ENCODE peak calls at places on chromosome 13, in five cellular contexts. U is NB4, W is ovary, P is A549, I is K562. X is an unnamed sample.

GRCh38 chr13:80835902-80836301 is 495.0 kb upstream of the SPRY2 start:
- DNase-seq in U (no peak), W (no peak), P (no peak), I (no peak), X (no peak)

GRCh38 chr13:85441364-85441763 is 357.9 kb downstream of the SLITRK6 start:
- DNase-seq in U (no peak), W (no peak), P (no peak), I (no peak), X (no peak)

GRCh38 chr13:80336335-80336734 is 4.6 kb downstream of the SPRY2 start:
- DNase-seq in U (no peak), W (no peak), P (no peak), I (no peak), X (no peak)

GRCh38 chr13:33879044-33879596 is 61.2 kb downstream of the RFC3 start:
- DNase-seq in U (no peak), W (no peak), P (no peak), I (no peak), X (no peak)

GRCh38 chr13:51576754-51577153 is 7.5 kb upstream of the WDFY2 start:
- DNase-seq in U (no peak), W (no peak), P (no peak), I (no peak), X (no peak)

GRCh38 chr13:41456768-41457588 is at the start of gene RGCC:
- DNase-seq in U (peak), W (peak), P (peak), I (peak), X (peak)

GRCh38 chr13:107590556-107590955 is 624.8 kb downstream of the LIG4 start:
- DNase-seq in U (no peak), W (no peak), P (no peak), I (no peak), X (no peak)

GRCh38 chr13:102141625-102142472 is 260.0 kb downstream of the FGF14 start:
- DNase-seq in U (peak), W (no peak), P (peak), I (peak), X (peak)

GRCh38 chr13:40478775-40479174 is 187.7 kb downstream of the FOXO1 start:
- DNase-seq in U (no peak), W (no peak), P (no peak), I (no peak), X (no peak)

GRCh38 chr13:26585136-26585535 is 27.7 kb downstream of the WASF3 start:
- DNase-seq in U (no peak), W (no peak), P (no peak), I (no peak), X (no peak)

GRCh38 chr13:33509642-33510229 is 224.2 kb upstream of the STARD13 start:
- DNase-seq in U (no peak), W (peak), P (no peak), I (no peak), X (no peak)

GRCh38 chr13:38566526-38566925 is 120.4 kb upstream of the FREM2 start:
- DNase-seq in U (no peak), W (no peak), P (no peak), I (no peak), X (no peak)

GRCh38 chr13:40031031-40031430 is 375.6 kb downstream of the COG6 start:
- DNase-seq in U (no peak), W (no peak), P (no peak), I (no peak), X (no peak)

GRCh38 chr13:85266331-85266730 is 532.9 kb downstream of the SLITRK6 start:
- DNase-seq in U (no peak), W (no peak), P (no peak), I (no peak), X (no peak)

GRCh38 chr13:66074018-66074615 is 1156.0 kb downstream of the PCDH9 start:
- DNase-seq in U (no peak), W (no peak), P (no peak), I (no peak), X (peak)

GRCh38 chr13:36430247-36431203 is 1.8 kb upstream of the CCNA1 start:
- DNase-seq in U (no peak), W (no peak), P (no peak), I (no peak), X (no peak)

GRCh38 chr13:39876258-39876657 is 220.8 kb downstream of the COG6 start:
- DNase-seq in U (peak), W (no peak), P (peak), I (no peak), X (no peak)

GRCh38 chr13:19632915-19633339 is 532 bp upstream of the MPHOSPH8 start:
- DNase-seq in U (no peak), W (no peak), P (no peak), I (no peak), X (no peak)

GRCh38 chr13:71867101-71867814 is at the start of gene DACH1:
- DNase-seq in U (peak), W (no peak), P (no peak), I (no peak), X (peak)

GRCh38 chr13:72643339-72643989 is 84.0 kb downstream of the MZT1 start:
- DNase-seq in U (peak), W (no peak), P (peak), I (peak), X (peak)

GRCh38 chr13:53020764-53021332 is 7.8 kb upstream of the OLFM4 start:
- DNase-seq in U (no peak), W (no peak), P (no peak), I (no peak), X (no peak)

GRCh38 chr13:71237332-71237731 is 629.7 kb downstream of the DACH1 start:
- DNase-seq in U (no peak), W (no peak), P (no peak), I (no peak), X (no peak)

GRCh38 chr13:23348270-23349126 is 85.0 kb downstream of the SACS start:
- DNase-seq in U (no peak), W (no peak), P (no peak), I (no peak), X (no peak)

GRCh38 chr13:106477303-106477702 is 58.2 kb downstream of the EFNB2 start:
- DNase-seq in U (no peak), W (no peak), P (no peak), I (no peak), X (no peak)

GRCh38 chr13:91618315-91618714 is 219.9 kb downstream of the GPC5 start:
- DNase-seq in U (no peak), W (no peak), P (no peak), I (no peak), X (no peak)

GRCh38 chr13:99425485-99426341 is 75.6 kb upstream of the TM9SF2 start:
- DNase-seq in U (peak), W (no peak), P (no peak), I (no peak), X (no peak)
- TF ChIP-seq POLR2A in U (no peak), W (no peak), P (no peak), I (no peak), X (no peak)

DNA sequence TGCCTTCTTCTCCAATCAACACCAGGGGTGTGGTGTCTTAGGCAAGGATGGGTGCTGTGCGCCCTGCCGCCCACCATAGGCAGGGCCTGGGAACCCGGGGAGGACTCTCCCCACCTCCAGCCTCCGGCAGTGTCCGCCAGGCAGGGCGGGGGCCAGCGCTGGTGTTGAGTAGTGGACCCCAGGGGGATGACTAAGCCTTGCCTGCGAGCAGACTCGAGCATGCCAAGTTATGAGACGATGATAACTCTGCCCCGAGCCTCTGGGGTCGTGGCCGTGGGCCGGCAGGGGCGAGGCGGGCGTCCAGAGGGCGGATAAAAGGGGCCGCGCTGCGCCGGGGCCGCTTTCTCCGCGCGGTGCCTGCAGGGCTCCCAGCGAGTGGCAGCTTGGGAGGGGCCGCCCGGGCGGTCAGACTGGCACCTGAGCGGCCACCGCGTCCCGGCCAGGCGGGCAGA is at the start of gene MEDAG:
- DNase-seq in U (no peak), W (peak), P (no peak), I (no peak), X (no peak)
- TF ChIP-seq POLR2A in U (no peak), W (no peak), P (no peak), I (no peak), X (no peak)

DNA sequence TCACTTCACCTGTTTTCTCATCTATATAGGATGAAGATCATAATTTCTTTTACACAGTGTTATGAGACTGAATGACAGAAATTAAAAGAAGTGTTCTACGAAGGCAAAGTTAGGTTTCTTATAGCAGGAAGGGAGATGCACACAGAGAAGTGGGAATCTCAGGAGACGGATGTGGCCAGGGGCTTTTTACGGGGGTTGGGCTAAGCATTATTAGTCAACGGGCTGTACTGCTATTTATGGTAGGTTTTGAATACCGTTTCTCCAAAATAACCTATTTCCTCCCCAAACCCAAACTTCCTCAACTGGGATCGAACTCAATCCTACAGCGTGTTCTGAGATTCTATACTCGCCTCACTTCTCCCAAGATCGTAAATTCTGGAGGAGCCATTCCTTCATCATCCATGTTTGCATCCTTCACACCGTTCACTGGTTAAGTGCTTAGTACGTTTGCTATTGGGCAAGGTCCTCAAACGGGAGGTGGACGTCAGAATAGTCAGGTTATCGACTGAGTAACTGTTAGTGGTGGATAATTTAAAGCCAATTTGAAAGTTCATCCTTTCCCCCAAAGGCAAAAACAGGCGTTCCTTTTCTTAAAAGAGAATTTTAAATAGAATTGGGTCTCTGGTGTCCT is 1.2 kb upstream of the TRIM13 start:
- DNase-seq in U (peak), W (no peak), P (no peak), I (no peak), X (peak)
- TF ChIP-seq POLR2A in U (no peak), W (no peak), P (no peak), I (no peak), X (no peak)

DNA sequence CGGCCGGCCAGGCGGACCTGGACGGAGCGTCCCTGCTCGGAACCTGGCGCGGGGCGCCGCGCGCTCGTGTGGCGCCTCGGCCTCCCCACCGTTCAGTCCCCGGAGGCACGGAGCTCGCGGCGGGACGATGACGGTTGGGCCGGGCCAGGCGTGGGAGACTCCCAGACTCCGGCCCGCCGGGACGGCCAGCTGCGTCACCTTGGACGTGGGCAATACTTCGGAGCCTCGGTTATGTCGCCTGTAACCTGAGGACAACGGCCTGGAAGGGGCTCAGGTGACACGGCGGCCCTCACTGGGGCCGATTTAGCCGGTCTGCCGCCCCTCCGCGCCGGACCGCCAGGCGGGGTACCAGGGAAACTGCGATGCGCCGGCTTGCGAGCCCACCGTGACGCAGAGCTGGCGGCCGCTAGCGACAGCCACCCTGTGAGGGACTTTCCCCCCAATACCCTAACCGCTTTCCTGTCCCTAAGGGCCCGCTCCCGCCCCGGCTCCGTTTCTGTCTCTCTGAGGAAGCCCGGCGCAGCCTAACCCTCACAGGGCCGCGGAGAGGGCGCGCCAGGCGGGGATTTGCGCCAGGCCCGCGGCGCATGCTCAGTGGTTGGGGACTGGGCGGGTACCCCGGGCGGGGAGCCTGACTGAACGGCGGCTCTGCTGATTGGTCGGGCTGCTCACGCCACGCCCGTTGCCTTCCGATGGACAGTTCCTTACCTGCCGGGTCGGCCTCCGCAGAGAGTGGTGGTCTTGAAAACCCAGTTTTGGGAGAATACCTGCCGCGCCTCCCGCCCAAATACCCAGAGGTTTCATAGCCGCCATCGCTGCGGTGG is 109.5 kb upstream of the DOCK9 start:
- DNase-seq in U (no peak), W (peak), P (peak), I (peak), X (peak)
- TF ChIP-seq POLR2A in U (no peak), W (peak), P (peak), I (peak), X (peak)

GRCh38 chr13:113157929-113158747 is at the start of gene PROZ:
- DNase-seq in U (no peak), W (no peak), P (no peak), I (no peak), X (no peak)
- TF ChIP-seq POLR2A in U (no peak), W (no peak), P (no peak), I (no peak), X (no peak)

GRCh38 chr13:20776751-20777150 is 3.0 kb upstream of the EEF1AKMT1 start:
- DNase-seq in U (peak), W (no peak), P (no peak), I (no peak), X (no peak)

GRCh38 chr13:20775961-20776360 is 2.2 kb upstream of the EEF1AKMT1 start:
- DNase-seq in U (no peak), W (no peak), P (no peak), I (no peak), X (no peak)

GRCh38 chr13:20774746-20775145 is 985 bp upstream of the EEF1AKMT1 start:
- DNase-seq in U (no peak), W (no peak), P (no peak), I (no peak), X (no peak)

GRCh38 chr13:20772401-20773131 is 1.2 kb downstream of the EEF1AKMT1 start:
- DNase-seq in U (peak), W (no peak), P (no peak), I (no peak), X (peak)

GRCh38 chr13:20773194-20774080 is at the start of gene EEF1AKMT1:
- DNase-seq in U (peak), W (peak), P (peak), I (peak), X (peak)
- TF ChIP-seq POLR2A in U (peak), W (peak), P (peak), I (peak), X (peak)

GRCh38 chr13:46121597-46122163 is 16.8 kb upstream of the CPB2 start:
- DNase-seq in U (no peak), W (no peak), P (no peak), I (no peak), X (no peak)
- TF ChIP-seq POLR2A in U (no peak), W (no peak), P (no peak), I (no peak), X (no peak)

GRCh38 chr13:112586334-112586733 is 1.6 kb downstream of the TUBGCP3 start:
- DNase-seq in U (peak), W (no peak), P (no peak), I (peak), X (no peak)

GRCh38 chr13:112583592-112584277 is 4.2 kb downstream of the TUBGCP3 start:
- DNase-seq in U (peak), W (no peak), P (no peak), I (peak), X (peak)

GRCh38 chr13:112588490-112589297 is 741 bp upstream of the TUBGCP3 start:
- DNase-seq in U (peak), W (no peak), P (no peak), I (no peak), X (peak)

GRCh38 chr13:112587359-112587766 is 590 bp downstream of the TUBGCP3 start:
- DNase-seq in U (peak), W (peak), P (peak), I (peak), X (peak)

DNA sequence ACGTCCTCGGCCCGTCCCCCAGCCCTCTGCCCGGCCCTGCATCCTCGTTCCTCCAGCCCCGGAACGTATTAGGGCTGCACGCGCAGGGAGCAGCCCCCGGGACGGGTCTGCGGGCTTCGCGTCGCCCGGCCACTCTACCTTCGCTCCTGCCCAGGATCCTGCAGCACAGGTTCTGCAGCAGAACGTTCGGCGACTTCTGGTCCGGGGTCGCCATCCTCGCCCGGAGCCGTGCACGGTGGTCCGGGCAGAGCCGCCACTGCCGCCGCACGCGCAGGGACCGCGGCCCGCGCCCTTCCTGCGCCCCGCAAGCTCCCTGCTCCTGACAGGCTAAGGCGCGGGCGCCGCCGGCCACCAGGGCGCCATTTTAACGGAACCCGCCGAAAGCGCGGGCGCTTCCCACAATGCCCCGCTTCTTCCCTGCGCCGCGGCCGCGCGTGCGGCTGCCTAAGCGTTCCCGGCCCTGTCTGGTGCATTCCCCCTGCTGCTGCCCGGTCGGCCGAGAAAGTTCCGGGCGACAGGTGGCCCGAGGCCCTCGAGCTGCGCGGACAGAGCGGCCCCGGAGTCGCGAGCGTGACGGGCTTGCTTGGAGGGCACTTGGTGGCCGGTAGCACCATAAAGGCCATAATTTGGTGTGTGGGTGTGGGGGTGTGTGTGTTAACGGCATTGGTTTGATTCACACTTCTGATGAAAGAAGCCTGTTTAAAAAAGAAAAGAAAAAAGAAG is at the start of gene TUBGCP3:
- DNase-seq in U (peak), W (peak), P (peak), I (peak), X (peak)
- TF ChIP-seq POLR2A in U (peak), W (no peak), P (peak), I (peak), X (peak)